ENCODE peak calls at places on chromosomes 11 and 22, in four cellular contexts. C is mesenchymal stem cell, F is IMR-90, P is H9. L is an unnamed sample.

GRCh38 chr22:39478461-39478860 is 21.6 kb downstream of the MGAT3 start:
- DNase-seq in F (peak; percentile 6), P (peak; percentile 69), C (no peak), L (no peak)

GRCh38 chr11:69138265-69138664 is 17.5 kb upstream of the SMIM38 start:
- DNase-seq in P (no peak), C (peak; percentile 54), F (peak; percentile 73), L (no peak)

GRCh38 chr11:75850787-75851186 is 35.8 kb downstream of the UVRAG start:
- DNase-seq in P (no peak), F (no peak), C (peak; percentile 22), L (no peak)

GRCh38 chr22:30824711-30825110 is 130.0 kb downstream of the OSBP2 start:
- DNase-seq in F (no peak), P (no peak), C (no peak), L (no peak)

GRCh38 chr11:119318240-119319135 is 1.6 kb upstream of the MCAM start:
- DNase-seq in C (peak; percentile 91), F (peak; percentile 81), P (peak; percentile 82), L (no peak)

GRCh38 chr11:125270711-125271110 is 106.2 kb downstream of the PKNOX2 start:
- DNase-seq in F (peak; percentile 77), C (no peak), P (no peak), L (no peak)

GRCh38 chr11:134453441-134453840 is 41.4 kb upstream of the B3GAT1 start:
- DNase-seq in P (no peak), C (no peak), F (no peak), L (no peak)

GRCh38 chr11:83681944-83682644 is 395.9 kb upstream of the CCDC90B start:
- DNase-seq in P (no peak), F (no peak), C (no peak), L (no peak)

GRCh38 chr22:48694296-48694883 is 1133.3 kb downstream of the BRD1 start:
- DNase-seq in P (no peak), C (no peak), F (no peak), L (no peak)

GRCh38 chr11:11588890-11589289 is 32.9 kb downstream of the GALNT18 start:
- DNase-seq in F (peak; percentile 26), C (no peak), P (peak; percentile 18), L (no peak)

GRCh38 chr11:76771446-76772099 is 11.6 kb upstream of the TSKU start:
- DNase-seq in F (no peak), C (no peak), P (no peak), L (no peak)

GRCh38 chr11:30666817-30667216 is 80.7 kb upstream of the MPPED2 start:
- DNase-seq in F (no peak), C (no peak), P (no peak), L (no peak)

GRCh38 chr11:124481365-124482323 is 36.1 kb upstream of the OR8B8 start:
- DNase-seq in F (peak; percentile 52), P (peak; percentile 69), C (peak; percentile 81), L (no peak)

GRCh38 chr22:21718492-21718891 is 17.1 kb downstream of the YPEL1 start:
- DNase-seq in F (peak; percentile 29), P (no peak), C (no peak), L (no peak)

GRCh38 chr11:134393638-134394037 is 18.4 kb downstream of the B3GAT1 start:
- DNase-seq in C (no peak), P (no peak), F (no peak), L (no peak)

GRCh38 chr11:131593301-131593700 is 222.9 kb downstream of the NTM start:
- DNase-seq in C (no peak), P (peak; percentile 20), F (no peak), L (no peak)

GRCh38 chr11:64729851-64730382 is 6.9 kb upstream of the NRXN2 start:
- DNase-seq in C (peak; percentile 18), F (no peak), P (peak; percentile 96), L (no peak)

GRCh38 chr11:96393753-96394348 is 4.0 kb downstream of the JRKL start:
- DNase-seq in F (peak; percentile 61), P (no peak), C (peak; percentile 60), L (no peak)

GRCh38 chr22:47090591-47091240 is 328.3 kb downstream of the TBC1D22A start:
- DNase-seq in C (peak; percentile 69), P (peak; percentile 72), F (peak; percentile 60), L (peak; percentile 14)

GRCh38 chr11:113874920-113875413 is 405 bp downstream of the USP28 start:
- DNase-seq in P (no peak), C (peak; percentile 62), F (peak; percentile 35), L (no peak)

GRCh38 chr22:27628891-27629631 is 172.5 kb downstream of the MN1 start:
- DNase-seq in F (no peak), P (no peak), C (no peak), L (no peak)

GRCh38 chr11:2151500-2152257 is 9.3 kb downstream of the INS start:
- DNase-seq in P (peak; percentile 84), F (peak; percentile 54), C (peak; percentile 70), L (peak; percentile 86)

GRCh38 chr11:113977071-113977490 is 2.2 kb downstream of the HTR3A start:
- DNase-seq in F (no peak), C (no peak), P (no peak), L (no peak)

GRCh38 chr11:118058311-118059230 is 18.3 kb upstream of the TMPRSS4 start:
- DNase-seq in P (no peak), F (no peak), C (no peak), L (no peak)

GRCh38 chr22:45879552-45879949 is 97.4 kb downstream of the WNT7B start:
- DNase-seq in C (no peak), P (peak; percentile 11), F (no peak), L (no peak)

GRCh38 chr11:102115557-102115956 is 5.3 kb downstream of the YAP1 start:
- DNase-seq in P (no peak), F (peak; percentile 79), C (peak; percentile 69), L (peak; percentile 45)

GRCh38 chr11:76672431-76673163 is 2.0 kb upstream of the LRRC32 start:
- DNase-seq in C (no peak), F (no peak), P (no peak), L (no peak)

GRCh38 chr11:20835561-20835960 is 166.2 kb downstream of the NELL1 start:
- DNase-seq in P (no peak), C (no peak), F (no peak), L (no peak)

GRCh38 chr11:20840341-20840740 is 171.0 kb downstream of the NELL1 start:
- DNase-seq in C (no peak), P (no peak), F (no peak), L (no peak)

GRCh38 chr11:20839231-20839630 is 169.8 kb downstream of the NELL1 start:
- DNase-seq in F (no peak), P (no peak), C (no peak), L (no peak)
- H3K14ac ChIP-seq in F (no peak overlapping the region), P (no peak overlapping the region), C (no peak overlapping the region), L (no peak overlapping the region)

GRCh38 chr11:110077318-110077717 is 15.9 kb upstream of the ZC3H12C start:
- DNase-seq in F (no peak), P (no peak), C (no peak), L (no peak)

GRCh38 chr11:110076388-110076965 is 16.7 kb upstream of the ZC3H12C start:
- DNase-seq in F (no peak), C (peak; percentile 58), P (peak; percentile 47), L (no peak)

GRCh38 chr11:110075822-110076208 is 17.4 kb upstream of the ZC3H12C start:
- DNase-seq in F (no peak), C (no peak), P (no peak), L (no peak)

GRCh38 chr11:110074499-110074898 is 18.7 kb upstream of the ZC3H12C start:
- DNase-seq in C (no peak), F (no peak), P (no peak), L (no peak)

GRCh38 chr11:110075087-110075821 is 17.9 kb upstream of the ZC3H12C start:
- DNase-seq in C (no peak), P (no peak), F (no peak), L (no peak)
- H2BK120ac ChIP-seq in C (peak overlapping the region; percentile 23), P (no peak overlapping the region), F (no peak overlapping the region), L (no peak overlapping the region)

GRCh38 chr22:29379258-29379657 is 9.1 kb downstream of the AP1B1 start:
- DNase-seq in F (no peak), P (no peak), C (no peak), L (no peak)

GRCh38 chr22:29382575-29383328 is 5.6 kb downstream of the AP1B1 start:
- DNase-seq in C (no peak), P (no peak), F (no peak), L (no peak)

GRCh38 chr22:29377979-29378378 is 10.4 kb downstream of the AP1B1 start:
- DNase-seq in F (no peak), C (no peak), P (no peak), L (no peak)

GRCh38 chr22:29380856-29381255 is 7.5 kb downstream of the AP1B1 start:
- DNase-seq in P (no peak), C (no peak), F (no peak), L (no peak)

DNA sequence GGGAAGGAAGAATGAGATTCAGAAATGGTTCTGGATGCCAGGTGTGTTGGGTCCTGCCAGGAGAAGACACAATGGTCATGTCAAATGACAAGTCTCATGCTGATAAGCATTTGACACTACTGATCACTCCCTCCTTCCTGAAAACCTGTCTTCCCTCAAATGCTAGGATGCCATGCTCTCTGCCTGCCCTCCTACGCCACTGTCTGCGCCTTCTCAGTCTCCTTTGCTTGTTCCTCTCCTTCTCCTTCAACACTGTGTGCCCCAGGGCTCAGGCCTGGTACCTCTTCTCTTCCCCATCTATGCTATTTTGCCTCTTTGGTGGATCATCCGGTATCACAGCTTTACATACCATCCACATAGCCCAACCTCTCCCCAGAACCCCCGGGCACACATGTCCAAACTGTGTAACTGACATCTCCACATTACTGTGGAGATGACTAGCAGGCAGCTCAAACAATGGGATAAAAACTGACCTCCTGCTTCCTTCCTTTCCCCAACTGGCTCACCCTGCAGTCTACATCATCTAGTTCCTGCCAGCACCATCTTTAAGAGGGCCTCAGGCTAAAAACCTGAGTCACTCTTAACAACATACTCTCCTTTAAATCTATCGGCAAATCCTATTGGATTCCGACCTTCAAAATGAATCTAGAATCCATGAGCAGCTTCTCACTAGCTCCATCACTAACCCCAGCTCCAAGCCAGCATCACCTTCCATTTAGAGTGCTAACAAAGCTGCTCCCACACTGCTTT is 8.2 kb downstream of the AP1B1 start:
- DNase-seq in F (peak; percentile 58), P (no peak), C (peak; percentile 15), L (no peak)
- H3K14ac ChIP-seq in F (no peak overlapping the region), P (no peak overlapping the region), C (no peak overlapping the region), L (no peak overlapping the region)

GRCh38 chr11:45407226-45407625 is 121.1 kb upstream of the SYT13 start:
- DNase-seq in P (no peak), C (no peak), F (no peak), L (no peak)

GRCh38 chr11:45410391-45411215 is 124.5 kb upstream of the SYT13 start:
- DNase-seq in P (peak; percentile 59), C (no peak), F (no peak), L (no peak)

GRCh38 chr11:45412033-45412432 is 125.9 kb upstream of the SYT13 start:
- DNase-seq in C (peak; percentile 24), F (no peak), P (peak; percentile 37), L (no peak)

GRCh38 chr11:45411221-45411946 is 125.2 kb upstream of the SYT13 start:
- DNase-seq in F (peak; percentile 25), P (peak; percentile 38), C (peak; percentile 42), L (no peak)

GRCh38 chr11:45409587-45409986 is 123.4 kb upstream of the SYT13 start:
- DNase-seq in P (no peak), C (peak; percentile 47), F (no peak), L (no peak)
- H2BK120ac ChIP-seq in P (no peak overlapping the region), C (no peak overlapping the region), F (no peak overlapping the region), L (no peak overlapping the region)

L was measured in neuronal stem cell.